ENCODE peak calls at places on chromosomes 3 and 15, in six cellular contexts. One of them, this sample, is unnamed.

GRCh38 chr15:39417766-39418165 is 163.1 kb upstream of the THBS1 start:
- DNase-seq in esophagus muscularis mucosa: peak
- DNase-seq in fibroblast of the conjunctiva: no peak
- DNase-seq in M059J: no peak
- DNase-seq in NCI-H446: peak
- DNase-seq in HTR-8/SVneo: no peak
- DNase-seq in this sample: no peak

GRCh38 chr15:94653071-94653470 is 421.7 kb downstream of the MCTP2 start:
- DNase-seq in esophagus muscularis mucosa: peak
- DNase-seq in fibroblast of the conjunctiva: no peak
- DNase-seq in M059J: no peak
- DNase-seq in NCI-H446: no peak
- DNase-seq in HTR-8/SVneo: no peak
- DNase-seq in this sample: no peak

GRCh38 chr3:196198771-196199753 is 12.1 kb downstream of the ZDHHC19 start:
- DNase-seq in esophagus muscularis mucosa: no peak
- DNase-seq in fibroblast of the conjunctiva: no peak
- DNase-seq in M059J: peak
- DNase-seq in NCI-H446: no peak
- DNase-seq in HTR-8/SVneo: no peak
- DNase-seq in this sample: no peak

GRCh38 chr15:42750306-42750705 is 13.4 kb upstream of the CDAN1 start:
- DNase-seq in esophagus muscularis mucosa: no peak
- DNase-seq in fibroblast of the conjunctiva: no peak
- DNase-seq in M059J: no peak
- DNase-seq in NCI-H446: no peak
- DNase-seq in HTR-8/SVneo: no peak
- DNase-seq in this sample: no peak

GRCh38 chr15:58492661-58493397 is 61.0 kb downstream of the LIPC start:
- DNase-seq in esophagus muscularis mucosa: no peak
- DNase-seq in fibroblast of the conjunctiva: no peak
- DNase-seq in M059J: no peak
- DNase-seq in NCI-H446: peak
- DNase-seq in HTR-8/SVneo: no peak
- DNase-seq in this sample: no peak

GRCh38 chr3:123792473-123793201 is 91.5 kb downstream of the MYLK start:
- DNase-seq in esophagus muscularis mucosa: peak
- DNase-seq in fibroblast of the conjunctiva: no peak
- DNase-seq in M059J: peak
- DNase-seq in NCI-H446: no peak
- DNase-seq in HTR-8/SVneo: no peak
- DNase-seq in this sample: no peak

GRCh38 chr3:195768414-195768813 is 43.3 kb downstream of the MUC4 start:
- DNase-seq in esophagus muscularis mucosa: no peak
- DNase-seq in fibroblast of the conjunctiva: no peak
- DNase-seq in M059J: no peak
- DNase-seq in NCI-H446: no peak
- DNase-seq in HTR-8/SVneo: no peak
- DNase-seq in this sample: no peak

GRCh38 chr3:155704041-155704440 is 40.8 kb downstream of the PLCH1 start:
- DNase-seq in esophagus muscularis mucosa: no peak
- DNase-seq in fibroblast of the conjunctiva: no peak
- DNase-seq in M059J: peak
- DNase-seq in NCI-H446: peak
- DNase-seq in HTR-8/SVneo: no peak
- DNase-seq in this sample: no peak

GRCh38 chr15:80957556-80957955 is 32.1 kb downstream of the MESD start:
- DNase-seq in esophagus muscularis mucosa: no peak
- DNase-seq in fibroblast of the conjunctiva: no peak
- DNase-seq in M059J: peak
- DNase-seq in NCI-H446: peak
- DNase-seq in HTR-8/SVneo: no peak
- DNase-seq in this sample: no peak

GRCh38 chr15:78364233-78364632 is 24.1 kb downstream of the CRABP1 start:
- DNase-seq in esophagus muscularis mucosa: no peak
- DNase-seq in fibroblast of the conjunctiva: peak
- DNase-seq in M059J: no peak
- DNase-seq in NCI-H446: no peak
- DNase-seq in HTR-8/SVneo: no peak
- DNase-seq in this sample: peak

GRCh38 chr15:92521624-92522008 is 127.9 kb downstream of the ST8SIA2 start:
- DNase-seq in esophagus muscularis mucosa: no peak
- DNase-seq in fibroblast of the conjunctiva: peak
- DNase-seq in M059J: peak
- DNase-seq in NCI-H446: peak
- DNase-seq in HTR-8/SVneo: peak
- DNase-seq in this sample: no peak

GRCh38 chr3:120170223-120170622 is 76.0 kb upstream of the GSK3B start:
- DNase-seq in esophagus muscularis mucosa: no peak
- DNase-seq in fibroblast of the conjunctiva: no peak
- DNase-seq in M059J: peak
- DNase-seq in NCI-H446: no peak
- DNase-seq in HTR-8/SVneo: peak
- DNase-seq in this sample: no peak

GRCh38 chr3:70889162-70890045 is 577.0 kb upstream of the MDFIC2 start:
- DNase-seq in esophagus muscularis mucosa: no peak
- DNase-seq in fibroblast of the conjunctiva: no peak
- DNase-seq in M059J: no peak
- DNase-seq in NCI-H446: no peak
- DNase-seq in HTR-8/SVneo: no peak
- DNase-seq in this sample: no peak

GRCh38 chr3:155185623-155186022 is 105.5 kb downstream of the MME start:
- DNase-seq in esophagus muscularis mucosa: no peak
- DNase-seq in fibroblast of the conjunctiva: peak
- DNase-seq in M059J: peak
- DNase-seq in NCI-H446: no peak
- DNase-seq in HTR-8/SVneo: no peak
- DNase-seq in this sample: no peak

GRCh38 chr3:44795197-44795596 is 33.6 kb downstream of the KIF15 start:
- DNase-seq in esophagus muscularis mucosa: no peak
- DNase-seq in fibroblast of the conjunctiva: no peak
- DNase-seq in M059J: peak
- DNase-seq in NCI-H446: no peak
- DNase-seq in HTR-8/SVneo: no peak
- DNase-seq in this sample: no peak